ENCODE peak calls at places on chromosome 2, in eight cellular contexts. K is stomach, D is foreskin fibroblast, I is iPS DF 6.9, F is RPMI8226, G is substantia nigra, U is GM23248, P is HCEC 1CT. Z is an unnamed sample.

GRCh38 chr2:207515671-207516070 is 14.1 kb upstream of the CREB1 start:
- DNase-seq in I (no peak), F (no peak), P (no peak), G (no peak), D (no peak), U (peak; percentile 40), K (no peak), Z (no peak)

GRCh38 chr2:7895356-7895755 is 786.5 kb upstream of the ID2 start:
- DNase-seq in I (no peak), U (no peak), G (no peak), K (no peak), F (no peak), D (no peak), P (no peak), Z (no peak)

GRCh38 chr2:237627463-237628321 is at the start of gene LRRFIP1:
- DNase-seq in F (peak; percentile 17), U (peak; percentile 63), P (peak; percentile 35), D (peak; percentile 67), G (no peak), I (no peak), K (peak; percentile 49), Z (peak; percentile 80)

GRCh38 chr2:237806334-237806733 is 7.8 kb downstream of the RBM44 start:
- DNase-seq in K (no peak), I (no peak), U (peak; percentile 59), F (no peak), D (peak; percentile 22), G (no peak), P (no peak), Z (no peak)

GRCh38 chr2:9780368-9781130 is 62.7 kb upstream of the TAF1B start:
- DNase-seq in P (no peak), G (no peak), U (no peak), F (peak; percentile 55), D (no peak), K (no peak), I (no peak), Z (no peak)

GRCh38 chr2:26598336-26599006 is 42.7 kb downstream of the CIB4 start:
- DNase-seq in U (no peak), K (peak; percentile 17), D (no peak), G (no peak), F (no peak), I (no peak), P (no peak), Z (no peak)

GRCh38 chr2:173415663-173416469 is 61.2 kb downstream of the CDCA7 start:
- DNase-seq in F (no peak), D (no peak), I (no peak), P (no peak), K (no peak), U (no peak), G (no peak), Z (no peak)

GRCh38 chr2:203669820-203670219 is 36.6 kb upstream of the CD28 start:
- DNase-seq in D (no peak), U (no peak), P (peak; percentile 48), I (no peak), F (no peak), K (no peak), G (no peak), Z (no peak)

GRCh38 chr2:197270601-197271000 is 40.0 kb downstream of the ANKRD44 start:
- DNase-seq in K (no peak), G (no peak), P (no peak), U (no peak), F (no peak), D (no peak), I (no peak), Z (no peak)

Z was measured in left ventricle myocardium superior.